ENCODE peak calls at places on chromosomes 11 and 22, in four cellular contexts. X is NCI-H2081; D is stimulated activated CD8-positive, alpha-beta memory T cell treated with anti-CD3 and anti-CD28 coated beads, Interleukin-4, amount 100 ng/mL, for 1 hour; G is T1000. S is an unnamed sample.

GRCh38 chr22:50483977-50484853 is 2.4 kb upstream of the MIOX start:
- DNase-seq in X (no peak), G (no peak), D (no peak), S (no peak)

GRCh38 chr11:36512016-36512415 is 1.9 kb upstream of the TRAF6 start:
- DNase-seq in X (no peak), D (no peak), G (no peak), S (no peak)

GRCh38 chr22:28670153-28670552 is 9.5 kb downstream of the TTC28 start:
- DNase-seq in G (no peak), D (no peak), X (no peak), S (no peak)

GRCh38 chr22:40345271-40345670 is 1.0 kb upstream of the ADSL start:
- DNase-seq in G (no peak), D (no peak), X (no peak), S (no peak)

GRCh38 chr11:44530413-44531115 is 34.9 kb upstream of the CD82 start:
- DNase-seq in X (no peak), G (no peak), D (no peak), S (no peak)

GRCh38 chr11:65432686-65433582 is 10.3 kb downstream of the NEAT1 start:
- DNase-seq in X (peak), G (no peak), D (no peak), S (no peak)

GRCh38 chr22:27063381-27063780 is 406.0 kb downstream of the MIAT start:
- DNase-seq in X (no peak), D (no peak), G (no peak), S (no peak)

GRCh38 chr11:68440254-68440653 is 20.3 kb upstream of the PPP6R3 start:
- DNase-seq in D (no peak), G (no peak), X (peak), S (no peak)

GRCh38 chr11:115925568-115925904 is 421.3 kb upstream of the CADM1 start:
- DNase-seq in X (no peak), D (no peak), G (no peak), S (no peak)

GRCh38 chr11:61004037-61004641 is 32.7 kb downstream of the CD6 start:
- DNase-seq in D (no peak), X (peak), G (no peak), S (peak)

GRCh38 chr11:69172674-69173073 is 16.9 kb downstream of the SMIM38 start:
- DNase-seq in X (no peak), G (no peak), D (no peak), S (no peak)

GRCh38 chr11:124746621-124747243 is 5.3 kb downstream of the VSIG2 start:
- DNase-seq in D (no peak), X (peak), G (no peak), S (peak)

GRCh38 chr11:95487391-95487790 is 256.4 kb upstream of the SESN3 start:
- DNase-seq in X (no peak), D (no peak), G (no peak), S (no peak)

GRCh38 chr11:122128146-122128545 is 12.1 kb upstream of the BLID start:
- DNase-seq in G (no peak), D (no peak), X (no peak), S (no peak)

GRCh38 chr11:70244698-70245097 is 25.8 kb upstream of the PPFIA1 start:
- DNase-seq in D (no peak), X (no peak), G (peak), S (no peak)

GRCh38 chr22:38549106-38549884 is 20.7 kb downstream of the DMC1 start:
- DNase-seq in G (no peak), D (no peak), X (no peak), S (no peak)

GRCh38 chr11:12494699-12495098 is 117.3 kb downstream of the PARVA start:
- DNase-seq in G (no peak), X (no peak), D (no peak), S (no peak)

GRCh38 chr22:11613898-11614755 is 3913.9 kb upstream of the OR11H1 start:
- DNase-seq in G (no peak), X (no peak), D (no peak), S (no peak)

GRCh38 chr11:20894296-20894695 is 224.9 kb downstream of the NELL1 start:
- DNase-seq in X (no peak), G (no peak), D (no peak), S (no peak)

GRCh38 chr22:23791737-23792645 is 5.2 kb downstream of the SMARCB1 start:
- DNase-seq in G (no peak), D (no peak), X (no peak), S (no peak)

GRCh38 chr11:27028653-27029052 is 12.0 kb upstream of the BBOX1 start:
- DNase-seq in G (no peak), D (no peak), X (no peak), S (no peak)

GRCh38 chr11:70742553-70743291 is 344.4 kb downstream of the CTTN start:
- DNase-seq in D (no peak), G (no peak), X (no peak), S (no peak)

GRCh38 chr22:45828836-45829235 is 148.1 kb downstream of the WNT7B start:
- DNase-seq in D (no peak), X (no peak), G (no peak), S (no peak)

GRCh38 chr22:19325296-19325950 is 33.9 kb upstream of the CLTCL1 start:
- DNase-seq in D (no peak), X (no peak), G (no peak), S (no peak)

GRCh38 chr11:98207086-98207485 is 813.7 kb upstream of the CNTN5 start:
- DNase-seq in D (no peak), X (no peak), G (no peak), S (no peak)

GRCh38 chr22:20509344-20510047 is 2.1 kb downstream of the MED15 start:
- DNase-seq in X (no peak), G (peak), D (no peak), S (no peak)

GRCh38 chr11:60957188-60957587 is 5.2 kb upstream of the SLC15A3 start:
- DNase-seq in G (no peak), X (no peak), D (no peak), S (no peak)

GRCh38 chr22:23415490-23415851 is 164.6 kb downstream of the IGLL1 start:
- DNase-seq in G (no peak), D (no peak), X (no peak), S (no peak)

GRCh38 chr22:37824674-37825641 is 1.8 kb downstream of the GALR3 start:
- DNase-seq in X (no peak), G (no peak), D (no peak), S (no peak)

GRCh38 chr22:38729946-38730345 is 24.2 kb downstream of the GTPBP1 start:
- DNase-seq in D (no peak), X (no peak), G (no peak), S (no peak)

GRCh38 chr22:25488244-25489020 is 76.0 kb upstream of the GRK3 start:
- DNase-seq in G (peak), X (peak), D (no peak), S (peak)

GRCh38 chr11:75319035-75319877 is 32.2 kb downstream of the ARRB1 start:
- DNase-seq in D (no peak), X (no peak), G (no peak), S (no peak)

S was measured in NCI-H1092.